ENCODE peak calls at places on chromosomes 1 and 21, in nine cellular contexts. X, I, R, U, M, O, N, B and T are unnamed samples.

GRCh38 chr21:46385846-46386725 is 62.1 kb downstream of the PCNT start:
- DNase-seq in X (no peak), I (no peak), R (no peak), U (no peak), M (no peak), O (no peak), N (no peak), B (no peak), T (no peak)

GRCh38 chr21:42676799-42677198 is 23.4 kb downstream of the PDE9A start:
- DNase-seq in X (no peak), I (no peak), R (no peak), U (no peak), M (no peak), O (no peak), N (no peak), B (no peak), T (no peak)

GRCh38 chr1:161958425-161958824 is 65.2 kb downstream of the OLFML2B start:
- DNase-seq in X (no peak), I (no peak), R (no peak), U (no peak), M (no peak), O (no peak), N (no peak), B (no peak), T (no peak)

GRCh38 chr1:185474440-185475149 is 157.6 kb upstream of the IVNS1ABP start:
- DNase-seq in X (no peak), I (no peak), R (no peak), U (no peak), M (no peak), O (no peak), N (no peak), B (no peak), T (no peak)

GRCh38 chr1:149915429-149916192 is 2.0 kb downstream of the SV2A start:
- DNase-seq in X (no peak), I (no peak), R (no peak), U (no peak), M (no peak), O (no peak), N (no peak), B (no peak), T (no peak)

GRCh38 chr1:39646232-39647081 is 7.0 kb upstream of the HEYL start:
- DNase-seq in X (no peak), I (no peak), R (no peak), U (no peak), M (no peak), O (peak), N (no peak), B (no peak), T (peak)

GRCh38 chr1:110898734-110899457 is 25.9 kb downstream of the CD53 start:
- DNase-seq in X (no peak), I (no peak), R (no peak), U (no peak), M (no peak), O (no peak), N (no peak), B (no peak), T (no peak)

GRCh38 chr1:170377011-170377410 is 155.0 kb upstream of the GORAB start:
- DNase-seq in X (no peak), I (no peak), R (no peak), U (no peak), M (no peak), O (no peak), N (no peak), B (no peak), T (no peak)

GRCh38 chr1:47201179-47201578 is 11.3 kb upstream of the PDZK1IP1 start:
- DNase-seq in X (no peak), I (no peak), R (no peak), U (no peak), M (no peak), O (no peak), N (no peak), B (no peak), T (no peak)

GRCh38 chr1:223802602-223803001 is 43.1 kb downstream of the TP53BP2 start:
- DNase-seq in X (no peak), I (no peak), R (no peak), U (no peak), M (no peak), O (no peak), N (no peak), B (no peak), T (no peak)

GRCh38 chr1:21436488-21437340 is 3.2 kb upstream of the NBPF3 start:
- DNase-seq in X (no peak), I (no peak), R (no peak), U (no peak), M (no peak), O (no peak), N (peak), B (no peak), T (peak)

GRCh38 chr1:155294520-155295182 is 6.6 kb downstream of the PKLR start:
- DNase-seq in X (no peak), I (no peak), R (no peak), U (no peak), M (no peak), O (no peak), N (no peak), B (no peak), T (no peak)

GRCh38 chr1:182671779-182672486 is 12.5 kb downstream of the RGS8 start:
- DNase-seq in X (no peak), I (no peak), R (peak), U (no peak), M (no peak), O (no peak), N (no peak), B (no peak), T (peak)

GRCh38 chr1:12088607-12089006 is 25.5 kb downstream of the TNFRSF8 start:
- DNase-seq in X (peak), I (no peak), R (no peak), U (no peak), M (peak), O (no peak), N (peak), B (no peak), T (no peak)

GRCh38 chr21:41217656-41218380 is 49.9 kb downstream of the BACE2 start:
- DNase-seq in X (no peak), I (no peak), R (no peak), U (no peak), M (no peak), O (no peak), N (no peak), B (no peak), T (peak)

GRCh38 chr1:39625462-39626273 is 13.8 kb downstream of the HEYL start:
- DNase-seq in X (no peak), I (peak), R (no peak), U (no peak), M (no peak), O (no peak), N (peak), B (no peak), T (peak)

GRCh38 chr1:88140325-88140724 is 543.7 kb upstream of the PKN2 start:
- DNase-seq in X (no peak), I (no peak), R (no peak), U (no peak), M (no peak), O (no peak), N (no peak), B (no peak), T (no peak)

GRCh38 chr21:26846036-26846931 is 1.1 kb upstream of the ADAMTS1 start:
- DNase-seq in X (peak), I (peak), R (peak), U (peak), M (no peak), O (peak), N (peak), B (no peak), T (peak)

GRCh38 chr1:7136166-7136953 is 351.1 kb downstream of the CAMTA1 start:
- DNase-seq in X (no peak), I (no peak), R (no peak), U (no peak), M (no peak), O (no peak), N (no peak), B (no peak), T (no peak)

GRCh38 chr1:224656342-224656741 is 40.2 kb downstream of the CNIH3 start:
- DNase-seq in X (no peak), I (no peak), R (no peak), U (no peak), M (no peak), O (no peak), N (no peak), B (no peak), T (no peak)

GRCh38 chr1:17485280-17485679 is 45.8 kb upstream of the RCC2 start:
- DNase-seq in X (no peak), I (no peak), R (no peak), U (peak), M (no peak), O (no peak), N (no peak), B (no peak), T (peak)

GRCh38 chr1:111358964-111359363 is 68.3 kb downstream of the CHIA start:
- DNase-seq in X (no peak), I (no peak), R (no peak), U (no peak), M (no peak), O (no peak), N (no peak), B (no peak), T (no peak)

GRCh38 chr1:54791880-54792522 is 9.1 kb downstream of the TTC22 start:
- DNase-seq in X (peak), I (no peak), R (no peak), U (peak), M (no peak), O (no peak), N (no peak), B (no peak), T (peak)

GRCh38 chr1:244796719-244797406 is 38.6 kb upstream of the COX20 start:
- DNase-seq in X (peak), I (peak), R (no peak), U (peak), M (peak), O (peak), N (no peak), B (peak), T (peak)

GRCh38 chr1:10682449-10683365 is 113.7 kb downstream of the CASZ1 start:
- DNase-seq in X (no peak), I (no peak), R (peak), U (no peak), M (no peak), O (no peak), N (no peak), B (no peak), T (no peak)

GRCh38 chr1:59878370-59878769 is 48.2 kb downstream of the CYP2J2 start:
- DNase-seq in X (no peak), I (no peak), R (no peak), U (no peak), M (no peak), O (no peak), N (no peak), B (no peak), T (no peak)

GRCh38 chr1:72636636-72637035 is 354.3 kb upstream of the NEGR1 start:
- DNase-seq in X (no peak), I (no peak), R (no peak), U (peak), M (no peak), O (no peak), N (no peak), B (no peak), T (no peak)

GRCh38 chr1:231729541-231729940 is 103.0 kb downstream of the DISC1 start:
- DNase-seq in X (no peak), I (no peak), R (no peak), U (peak), M (no peak), O (no peak), N (no peak), B (no peak), T (no peak)

GRCh38 chr1:210536263-210536961 is 207.7 kb downstream of the HHAT start:
- DNase-seq in X (no peak), I (no peak), R (no peak), U (no peak), M (no peak), O (no peak), N (no peak), B (no peak), T (no peak)

GRCh38 chr1:72851597-72851996 is 569.3 kb upstream of the NEGR1 start:
- DNase-seq in X (no peak), I (no peak), R (peak), U (no peak), M (no peak), O (no peak), N (no peak), B (no peak), T (no peak)

GRCh38 chr1:220077887-220078286 is 11.7 kb downstream of the BPNT1 start:
- DNase-seq in X (no peak), I (no peak), R (no peak), U (no peak), M (no peak), O (no peak), N (no peak), B (no peak), T (no peak)

GRCh38 chr1:229860926-229861325 is 206.1 kb upstream of the GALNT2 start:
- DNase-seq in X (no peak), I (no peak), R (no peak), U (no peak), M (no peak), O (no peak), N (no peak), B (no peak), T (no peak)

GRCh38 chr1:111515291-111516007 is 12.0 kb upstream of the ADORA3 start:
- DNase-seq in X (peak), I (no peak), R (no peak), U (peak), M (no peak), O (no peak), N (peak), B (no peak), T (no peak)